ENCODE peak calls at places on chromosomes 7 and 10, in nine cellular contexts. R is pancreas; F is foreskin keratinocyte; D is body of pancreas; A is CD8-positive, alpha-beta T cell; U is GM13977; O is heart right ventricle; S is lower leg skin; C is psoas muscle. I is an unnamed sample.

GRCh38 chr10:58867683-58868082 is 308.8 kb upstream of the PHYHIPL start:
- DNase-seq in R (no peak), F (no peak), D (no peak), A (no peak), U (no peak), O (no peak), S (no peak), C (no peak), I (no peak)

GRCh38 chr7:121485457-121486243 is 89.5 kb upstream of the FAM3C start:
- DNase-seq in R (no peak), F (no peak), D (peak), A (no peak), U (no peak), O (no peak), S (peak), C (no peak), I (no peak)

GRCh38 chr10:127949831-127950230 is 42.9 kb downstream of the PTPRE start:
- DNase-seq in R (no peak), F (no peak), D (no peak), A (no peak), U (no peak), O (no peak), S (no peak), C (no peak), I (no peak)

GRCh38 chr10:74960670-74961069 is 134.3 kb downstream of the KAT6B start:
- DNase-seq in R (no peak), F (no peak), D (no peak), A (no peak), U (no peak), O (no peak), S (no peak), C (no peak), I (no peak)

GRCh38 chr10:121466424-121466823 is 131.8 kb downstream of the FGFR2 start:
- DNase-seq in R (no peak), F (no peak), D (no peak), A (no peak), U (no peak), O (no peak), S (peak), C (no peak), I (no peak)

GRCh38 chr7:19619122-19619521 is 89.7 kb downstream of the POLR1F start:
- DNase-seq in R (no peak), F (no peak), D (no peak), A (no peak), U (no peak), O (no peak), S (no peak), C (no peak), I (no peak)

GRCh38 chr10:7233259-7233991 is 177.4 kb downstream of the SFMBT2 start:
- DNase-seq in R (no peak), F (no peak), D (no peak), A (no peak), U (no peak), O (no peak), S (no peak), C (no peak), I (no peak)

GRCh38 chr7:51224811-51225581 is 91.6 kb downstream of the COBL start:
- DNase-seq in R (peak), F (peak), D (peak), A (no peak), U (no peak), O (no peak), S (peak), C (peak), I (no peak)

GRCh38 chr7:138975343-138976104 is 5.7 kb downstream of the KIAA1549 start:
- DNase-seq in R (no peak), F (no peak), D (peak), A (no peak), U (no peak), O (no peak), S (peak), C (no peak), I (no peak)

GRCh38 chr10:124296121-124296812 is 122.5 kb downstream of the OAT start:
- DNase-seq in R (no peak), F (no peak), D (no peak), A (no peak), U (no peak), O (no peak), S (peak), C (no peak), I (no peak)

GRCh38 chr7:36943591-36944430 is 219.5 kb upstream of the AOAH start:
- DNase-seq in R (no peak), F (no peak), D (no peak), A (no peak), U (no peak), O (no peak), S (no peak), C (no peak), I (no peak)

GRCh38 chr7:142790056-142790455 is 19.3 kb downstream of the PRSS2 start:
- DNase-seq in R (no peak), F (no peak), D (no peak), A (no peak), U (no peak), O (no peak), S (no peak), C (no peak), I (no peak)

GRCh38 chr7:27970350-27970749 is 210.2 kb downstream of the JAZF1 start:
- DNase-seq in R (no peak), F (no peak), D (no peak), A (no peak), U (no peak), O (no peak), S (no peak), C (no peak), I (no peak)

GRCh38 chr7:85386460-85386859 is 199.6 kb upstream of the SEMA3D start:
- DNase-seq in R (no peak), F (no peak), D (no peak), A (no peak), U (no peak), O (no peak), S (no peak), C (no peak), I (no peak)

GRCh38 chr10:101069441-101069840 is 7.7 kb downstream of the KAZALD1 start:
- DNase-seq in R (no peak), F (no peak), D (no peak), A (no peak), U (no peak), O (no peak), S (no peak), C (no peak), I (no peak)

GRCh38 chr10:35781643-35782035 is 139.5 kb upstream of the FZD8 start:
- DNase-seq in R (no peak), F (no peak), D (peak), A (no peak), U (no peak), O (no peak), S (no peak), C (no peak), I (no peak)

GRCh38 chr10:73837072-73837471 is 25.7 kb upstream of the NDST2 start:
- DNase-seq in R (no peak), F (no peak), D (no peak), A (no peak), U (no peak), O (no peak), S (no peak), C (no peak), I (no peak)

GRCh38 chr7:97731736-97732370 is at the start of gene TAC1:
- DNase-seq in R (peak), F (no peak), D (peak), A (no peak), U (no peak), O (no peak), S (no peak), C (no peak), I (no peak)

DNA sequence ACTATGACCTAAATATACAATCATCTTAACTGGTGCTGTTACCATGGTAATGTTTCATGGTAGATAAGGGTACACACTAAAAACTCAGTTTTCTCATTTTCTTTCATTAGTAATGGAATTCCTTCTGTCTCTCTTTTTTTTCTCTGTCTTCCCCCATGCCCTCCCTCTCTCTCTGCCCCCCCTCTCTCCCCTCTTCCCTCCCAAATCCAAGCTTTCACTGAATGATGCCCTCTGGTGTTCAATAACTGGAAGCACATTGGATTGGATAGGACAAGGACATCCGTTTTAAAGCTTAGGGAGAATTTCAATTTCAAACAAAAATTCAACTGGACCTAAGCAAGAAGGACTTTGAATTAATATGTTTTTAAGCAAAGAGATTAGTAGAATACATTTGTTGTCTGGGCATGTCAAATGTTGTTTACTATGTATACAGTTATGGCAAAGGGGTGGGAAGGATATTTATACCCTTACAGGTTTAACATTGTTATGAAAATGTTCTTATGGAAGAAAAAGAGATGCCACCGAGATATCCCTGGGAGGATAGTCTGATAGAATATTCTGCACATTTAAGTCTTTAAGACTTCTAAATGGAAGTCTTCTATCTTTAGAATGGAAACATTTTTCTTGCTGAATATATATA is 6.1 kb downstream of the CHRM2 start:
- DNase-seq in R (no peak), F (no peak), D (no peak), A (no peak), U (no peak), O (no peak), S (no peak), C (no peak), I (no peak)
- TF ChIP-seq CTCF in R (no peak), F (peak), D (no peak), A (no peak), U (peak), O (peak), S (no peak), C (no peak), I (peak)

DNA sequence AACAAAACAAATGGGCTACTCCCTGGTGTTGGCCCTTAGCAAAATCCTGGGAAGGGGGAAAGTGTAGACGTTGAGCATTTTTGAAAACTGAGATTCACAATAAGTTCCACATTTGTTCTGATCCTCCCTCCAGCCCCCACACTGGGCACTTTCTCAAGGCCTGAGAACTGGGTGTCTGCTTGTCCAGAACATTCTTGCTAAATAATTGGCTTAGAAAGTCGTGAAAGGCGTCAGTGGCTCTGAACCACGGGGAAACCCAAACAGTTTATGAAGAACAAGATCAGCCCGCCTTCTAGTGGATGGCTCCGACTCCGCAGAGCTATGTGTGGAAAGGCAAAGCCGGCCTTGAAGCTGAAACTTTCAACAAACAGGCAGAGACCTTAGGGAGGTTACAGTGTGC is 370.1 kb downstream of the PRPF18 start:
- DNase-seq in R (no peak), F (no peak), D (peak), A (no peak), U (no peak), O (peak), S (peak), C (peak), I (no peak)
- TF ChIP-seq CTCF in R (no peak), F (no peak), D (peak), A (no peak), U (no peak), O (no peak), S (no peak), C (peak), I (no peak)

DNA sequence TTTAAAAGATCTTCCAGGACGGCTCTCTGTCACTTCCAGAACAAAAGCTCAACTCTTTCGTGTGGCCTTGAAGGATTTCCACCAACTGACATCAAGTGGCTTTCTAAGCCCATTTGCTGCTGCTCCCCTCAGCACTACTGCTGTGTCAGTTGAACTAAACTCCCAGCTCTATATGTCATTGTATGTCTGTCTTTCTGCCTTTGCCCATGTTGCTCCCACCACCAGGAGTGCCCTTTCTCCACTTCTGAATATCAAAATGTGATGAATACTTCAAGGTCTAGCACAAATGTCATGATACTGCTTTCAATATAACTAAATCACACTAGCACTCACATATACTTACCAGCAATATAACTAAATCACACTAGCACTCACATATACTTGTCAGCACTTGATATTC is 138.3 kb downstream of the ATXN7L1 start:
- DNase-seq in R (no peak), F (no peak), D (no peak), A (no peak), U (no peak), O (no peak), S (no peak), C (no peak), I (no peak)
- TF ChIP-seq CTCF in R (no peak), F (peak), D (no peak), A (no peak), U (no peak), O (no peak), S (no peak), C (no peak), I (no peak)

DNA sequence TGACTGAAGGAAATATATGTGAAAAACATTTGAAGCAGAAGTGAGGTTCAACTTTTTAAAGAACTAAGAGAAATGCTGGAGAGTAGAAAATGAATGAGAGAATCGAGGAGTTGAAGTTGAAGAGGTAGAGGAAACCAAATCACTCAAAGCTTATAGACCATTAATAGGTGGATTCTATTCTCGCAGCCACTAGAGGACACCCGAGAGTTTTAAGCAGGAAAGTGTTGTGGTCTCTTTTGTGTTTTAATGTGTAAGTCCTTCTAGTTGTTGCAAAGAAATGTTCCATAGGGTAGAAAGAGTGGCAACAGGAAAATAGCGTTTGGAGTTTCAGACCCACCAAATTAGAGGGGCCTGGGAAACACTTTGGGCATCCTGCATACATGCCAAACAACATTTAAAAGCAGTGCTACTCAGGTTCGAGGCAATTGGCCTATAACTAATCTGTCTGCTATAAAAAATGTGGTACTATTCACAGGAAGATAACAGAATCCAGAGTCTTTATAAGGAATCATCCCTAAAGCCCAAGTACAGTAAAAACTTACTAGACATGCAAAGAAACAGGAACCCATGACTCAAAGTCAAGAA is 75.3 kb upstream of the TAS2R16 start:
- DNase-seq in R (no peak), F (no peak), D (peak), A (no peak), U (peak), O (no peak), S (no peak), C (no peak), I (peak)
- TF ChIP-seq CTCF in R (no peak), F (peak), D (peak), A (no peak), U (peak), O (no peak), S (no peak), C (no peak), I (peak)

GRCh38 chr10:1074748-1075358 is 18.7 kb downstream of the WDR37 start:
- DNase-seq in R (no peak), F (no peak), D (no peak), A (no peak), U (no peak), O (no peak), S (no peak), C (no peak), I (no peak)
- TF ChIP-seq CTCF in R (no peak), F (peak), D (no peak), A (peak), U (peak), O (peak), S (no peak), C (peak), I (peak)

GRCh38 chr7:43140186-43140585 is 27.7 kb downstream of the HECW1 start:
- DNase-seq in R (no peak), F (no peak), D (no peak), A (no peak), U (no peak), O (no peak), S (no peak), C (no peak), I (no peak)
- TF ChIP-seq CTCF in R (no peak), F (no peak), D (no peak), A (no peak), U (no peak), O (no peak), S (no peak), C (no peak), I (no peak)

DNA sequence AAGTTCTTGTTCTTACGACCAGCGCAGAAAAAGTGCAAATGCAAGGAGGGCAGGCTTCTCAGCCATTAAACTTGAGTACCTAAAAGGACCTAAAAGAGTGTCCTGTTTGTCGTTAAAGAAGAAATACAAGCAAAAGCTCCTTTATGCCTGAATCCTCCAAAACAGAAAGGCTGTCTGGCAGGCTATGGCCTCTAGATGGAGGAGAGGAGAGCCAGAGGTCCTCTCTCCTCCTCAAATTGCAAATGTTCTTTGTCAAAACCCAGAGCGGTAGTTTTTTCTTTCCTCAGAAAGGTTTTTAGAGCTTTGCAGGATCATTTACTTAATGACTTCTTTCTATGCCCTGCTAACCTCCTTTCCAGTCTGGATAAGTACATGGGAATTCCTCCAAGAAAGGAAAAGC is 1.9 kb upstream of the SORCS1 start:
- DNase-seq in R (no peak), F (no peak), D (no peak), A (no peak), U (no peak), O (no peak), S (no peak), C (no peak), I (no peak)
- TF ChIP-seq CTCF in R (no peak), F (no peak), D (no peak), A (no peak), U (no peak), O (no peak), S (no peak), C (no peak), I (no peak)

GRCh38 chr10:89414879-89415821 is 782 bp downstream of the IFIT5 start:
- DNase-seq in R (peak), F (no peak), D (peak), A (peak), U (peak), O (peak), S (peak), C (peak), I (peak)
- TF ChIP-seq CTCF in R (no peak), F (no peak), D (no peak), A (no peak), U (no peak), O (no peak), S (no peak), C (no peak), I (no peak)